ENCODE peak calls at places on chromosomes 1 and 21, in eight cellular contexts. I is kidney epithelial cell; K is ELF-1; S is esophagus muscularis mucosa; X is memory B cell; T is HTR-8/SVneo; R is activated T-helper 1 cell treated with anti-CD3 and anti-CD28 coated beads, Interleukin-12 subunit alpha, Interleukin-12 subunit beta, Interleukin-2, Interleukin-4 antibody, amounts not matched to agents 30 ng/mL and 10 ng/mL and 1 ng/mL, durations not matched to agents 14 hours and 24 hours and 36 hours; J is aorta. H is an unnamed sample.

GRCh38 chr1:91018006-91018405 is 3.8 kb downstream of the ZNF644 start:
- DNase-seq in R (no peak), J (no peak), I (no peak), K (no peak), X (no peak), S (no peak), T (no peak), H (no peak)

GRCh38 chr1:65514083-65514482 is 93.6 kb downstream of the LEPR start:
- DNase-seq in T (no peak), S (no peak), I (no peak), K (no peak), R (no peak), X (no peak), J (no peak), H (no peak)

GRCh38 chr1:189616893-189617292 is 860.8 kb downstream of the BRINP3 start:
- DNase-seq in R (no peak), K (no peak), T (peak), X (no peak), J (no peak), I (peak), S (no peak), H (no peak)

GRCh38 chr21:27419153-27419552 is 452.3 kb upstream of the ADAMTS5 start:
- DNase-seq in X (no peak), J (no peak), I (no peak), K (no peak), R (no peak), S (no peak), T (no peak), H (no peak)

GRCh38 chr1:60895167-60896124 is 186.9 kb upstream of the NFIA start:
- DNase-seq in K (no peak), X (no peak), T (no peak), R (no peak), I (no peak), J (no peak), S (no peak), H (no peak)

GRCh38 chr1:209805875-209806760 is at the start of gene IRF6:
- DNase-seq in J (peak), K (peak), T (peak), I (peak), S (no peak), R (no peak), X (peak), H (peak)

GRCh38 chr21:28393279-28393678 is 599.4 kb downstream of the LTN1 start:
- DNase-seq in I (peak), S (no peak), T (no peak), R (no peak), J (no peak), X (no peak), K (no peak), H (no peak)

GRCh38 chr1:207808322-207808705 is 56.5 kb downstream of the CD46 start:
- DNase-seq in T (no peak), S (peak), X (no peak), R (no peak), K (no peak), I (no peak), J (no peak), H (peak)

GRCh38 chr1:172401907-172402306 is 18.6 kb upstream of the C1orf105 start:
- DNase-seq in J (no peak), K (no peak), S (no peak), I (no peak), R (no peak), X (no peak), T (no peak), H (peak)

GRCh38 chr21:41605178-41605933 is 97.4 kb upstream of the TMPRSS2 start:
- DNase-seq in T (no peak), X (no peak), S (no peak), J (peak), R (no peak), I (no peak), K (peak), H (peak)

GRCh38 chr1:156750191-156750931 is 1.1 kb downstream of the HDGF start:
- DNase-seq in R (no peak), J (peak), I (no peak), T (no peak), X (no peak), S (no peak), K (peak), H (peak)

GRCh38 chr21:44267655-44268142 is 6.0 kb upstream of the DNMT3L start:
- DNase-seq in R (no peak), T (no peak), S (no peak), X (peak), K (peak), I (no peak), J (no peak), H (peak)

GRCh38 chr1:246418565-246419312 is 88.3 kb downstream of the SMYD3 start:
- DNase-seq in S (no peak), I (no peak), J (no peak), T (no peak), R (no peak), X (no peak), K (no peak), H (no peak)

GRCh38 chr1:101733340-101733739 is 263.4 kb downstream of the OLFM3 start:
- DNase-seq in K (no peak), T (no peak), I (no peak), X (no peak), J (no peak), S (no peak), R (no peak), H (no peak)

GRCh38 chr1:109876617-109877319 is 33.9 kb upstream of the CSF1 start:
- DNase-seq in I (no peak), R (no peak), T (peak), X (no peak), K (no peak), J (no peak), S (no peak), H (peak)

GRCh38 chr1:51535006-51535592 is 16.0 kb upstream of the EPS15 start:
- DNase-seq in K (peak), J (no peak), X (peak), S (no peak), T (peak), R (no peak), I (no peak), H (peak)